ENCODE peak calls at places on chromosomes 6 and 20, in seven cellular contexts. V, U, Q, X, D, G and O are unnamed samples.

GRCh38 chr6:26233608-26234420 is 131.2 kb upstream of the BTN3A2 start:
- DNase-seq in D (peak), G (no peak), U (peak), Q (peak), V (no peak), X (peak), O (peak)

GRCh38 chr6:10478187-10479040 is 42.7 kb upstream of the GCNT2 start:
- DNase-seq in D (no peak), V (no peak), G (peak), U (peak), Q (peak), X (peak), O (peak)

GRCh38 chr6:27593200-27593818 is 120.4 kb upstream of the ZNF184 start:
- DNase-seq in G (no peak), V (no peak), Q (no peak), U (no peak), D (no peak), X (no peak), O (no peak)

GRCh38 chr6:169752074-169752623 is 727 bp downstream of the ERMARD start:
- DNase-seq in U (no peak), X (no peak), V (no peak), G (no peak), Q (no peak), D (no peak), O (no peak)

GRCh38 chr20:57819981-57820380 is 110.2 kb upstream of the PMEPA1 start:
- DNase-seq in D (no peak), U (no peak), G (no peak), X (no peak), V (no peak), Q (no peak), O (no peak)

GRCh38 chr20:23151008-23151703 is 65.0 kb upstream of the CD93 start:
- DNase-seq in V (no peak), X (no peak), G (no peak), U (no peak), D (no peak), Q (no peak), O (no peak)

GRCh38 chr6:104402572-104402971 is 457.1 kb downstream of the HACE1 start:
- DNase-seq in D (no peak), Q (no peak), G (no peak), X (no peak), V (no peak), U (no peak), O (no peak)

GRCh38 chr20:13533946-13534345 is 104.8 kb downstream of the TASP1 start:
- DNase-seq in V (no peak), Q (no peak), G (no peak), U (no peak), X (peak), D (no peak), O (no peak)

GRCh38 chr6:166567107-166567506 is 19.4 kb downstream of the RAMACL start:
- DNase-seq in G (peak), Q (no peak), V (no peak), X (peak), U (no peak), D (no peak), O (no peak)

GRCh38 chr6:70763754-70764153 is 96.1 kb downstream of the SMAP1 start:
- DNase-seq in D (no peak), U (no peak), Q (no peak), X (peak), G (no peak), V (no peak), O (no peak)